ENCODE peak calls at places on chromosomes 16 and 17, in nine cellular contexts. K is Kasumi-1; B is cardiac fibroblast; S is mesendoderm; C is activated CD8-positive, alpha-beta T cell treated with anti-CD3 and anti-CD28 coated beads, Interleukin-2, amount 10 ng/mL, durations not matched to agents 7 days and 5 days; Z is left cardiac atrium; O is fibroblast of gingiva; I is activated CD4-positive, alpha-beta T cell treated with anti-CD3 and anti-CD28 coated beads, Interleukin-2, amount 50 U/mL, for 24 hours; N is NCI-H774. U is an unnamed sample.

GRCh38 chr16:10683160-10683559 is 11.6 kb downstream of the TEKT5 start:
- DNase-seq in I (no peak), B (no peak), O (no peak), Z (no peak), C (no peak), K (no peak), N (no peak), S (peak), U (no peak)

GRCh38 chr17:49967621-49968379 is 1.2 kb upstream of the DLX4 start:
- DNase-seq in C (no peak), K (no peak), N (no peak), Z (no peak), B (no peak), O (no peak), I (no peak), S (no peak), U (no peak)

GRCh38 chr16:17384473-17384872 is 86.3 kb downstream of the XYLT1 start:
- DNase-seq in Z (no peak), C (no peak), N (no peak), I (no peak), O (no peak), B (no peak), S (no peak), K (no peak), U (no peak)

GRCh38 chr16:30565526-30565925 is 6.0 kb downstream of the ZNF688 start:
- DNase-seq in I (no peak), N (no peak), B (no peak), O (no peak), S (no peak), K (no peak), Z (no peak), C (no peak), U (no peak)

GRCh38 chr16:86885139-86885538 is 306.8 kb downstream of the FOXL1 start:
- DNase-seq in C (no peak), K (no peak), O (no peak), Z (no peak), S (no peak), B (no peak), N (no peak), I (no peak), U (no peak)

GRCh38 chr16:85233520-85233919 is 121.2 kb upstream of the CIBAR2 start:
- DNase-seq in C (no peak), K (no peak), I (no peak), N (no peak), S (no peak), Z (no peak), O (no peak), B (no peak), U (no peak)

GRCh38 chr16:544517-544916 is 15.7 kb upstream of the PRR35 start:
- DNase-seq in N (no peak), O (no peak), K (no peak), S (no peak), Z (no peak), I (no peak), C (no peak), B (no peak), U (no peak)

GRCh38 chr16:75987323-75987722 is 261.0 kb upstream of the CPHXL start:
- DNase-seq in N (no peak), S (no peak), B (no peak), I (no peak), K (no peak), C (no peak), O (no peak), Z (no peak), U (no peak)

GRCh38 chr16:50436271-50436670 is 67.5 kb upstream of the BRD7 start:
- DNase-seq in I (no peak), B (no peak), O (no peak), K (no peak), S (no peak), C (no peak), N (no peak), Z (no peak), U (no peak)

GRCh38 chr17:12666718-12667117 is 1.0 kb downstream of the MYOCD start:
- DNase-seq in I (no peak), Z (no peak), B (no peak), K (no peak), N (no peak), O (no peak), S (no peak), C (no peak), U (no peak)

GRCh38 chr16:57372372-57373116 is at the start of gene CX3CL1:
- DNase-seq in N (no peak), Z (peak), S (peak), O (peak), B (no peak), I (no peak), K (no peak), C (no peak), U (peak)

GRCh38 chr16:23940111-23940510 is 104.3 kb downstream of the PRKCB start:
- DNase-seq in N (no peak), O (no peak), S (no peak), B (no peak), K (no peak), I (no peak), C (no peak), Z (no peak), U (no peak)

GRCh38 chr17:68824707-68825106 is 130.5 kb downstream of the ABCA8 start:
- DNase-seq in C (no peak), K (no peak), Z (no peak), I (no peak), O (no peak), S (no peak), N (no peak), B (no peak), U (no peak)

GRCh38 chr16:6382787-6383515 is 949.7 kb upstream of the RBFOX1 start:
- DNase-seq in C (no peak), I (no peak), Z (no peak), N (no peak), B (no peak), K (no peak), O (no peak), S (no peak), U (no peak)

GRCh38 chr16:89009343-89010209 is 32.6 kb upstream of the CBFA2T3 start:
- DNase-seq in O (no peak), S (peak), B (peak), C (peak), K (no peak), N (no peak), Z (peak), I (no peak), U (no peak)

GRCh38 chr17:7854851-7855642 is at the start of gene TMEM88:
- DNase-seq in K (no peak), B (no peak), N (no peak), I (no peak), Z (peak), O (no peak), S (peak), C (no peak), U (no peak)

GRCh38 chr16:46688101-46688656 is 799 bp downstream of the VPS35 start:
- DNase-seq in N (no peak), K (peak), S (no peak), O (no peak), Z (peak), C (no peak), B (peak), I (no peak), U (peak)

GRCh38 chr16:59067207-59067606 is 333.1 kb upstream of the GOT2 start:
- DNase-seq in S (peak), I (no peak), N (no peak), B (peak), K (peak), C (no peak), O (no peak), Z (no peak), U (no peak)

GRCh38 chr17:68518063-68518815 is 6.0 kb downstream of the PRKAR1A start:
- DNase-seq in S (peak), Z (no peak), B (no peak), K (no peak), N (no peak), O (no peak), C (no peak), I (no peak), U (no peak)

GRCh38 chr16:56606688-56607618 is 1.4 kb upstream of the MT2A start:
- DNase-seq in B (peak), S (peak), O (peak), N (no peak), C (peak), I (no peak), Z (peak), K (no peak), U (peak)

GRCh38 chr17:79045001-79045729 is 21.2 kb downstream of the C1QTNF1 start:
- DNase-seq in Z (no peak), B (no peak), I (no peak), C (no peak), O (no peak), K (no peak), S (peak), N (no peak), U (no peak)

GRCh38 chr17:31401456-31402254 is 10.2 kb downstream of the RAB11FIP4 start:
- DNase-seq in N (no peak), K (no peak), C (no peak), O (no peak), B (no peak), I (no peak), S (no peak), Z (no peak), U (no peak)

GRCh38 chr16:65196696-65197095 is 74.8 kb upstream of the CDH11 start:
- DNase-seq in Z (no peak), C (no peak), I (no peak), O (no peak), N (no peak), B (peak), S (no peak), K (no peak), U (no peak)

GRCh38 chr17:4232168-4232813 is 31.5 kb downstream of the ANKFY1 start:
- DNase-seq in O (peak), C (no peak), S (no peak), K (no peak), Z (no peak), I (no peak), N (no peak), B (peak), U (peak)

GRCh38 chr17:59178266-59178665 is 22.7 kb downstream of the PRR11 start:
- DNase-seq in O (no peak), C (no peak), I (no peak), K (no peak), B (no peak), S (no peak), N (no peak), Z (no peak), U (no peak)

GRCh38 chr17:37770631-37771518 is 26.0 kb upstream of the HNF1B start:
- DNase-seq in S (peak), Z (peak), N (peak), C (peak), K (peak), I (peak), B (peak), O (peak), U (peak)

GRCh38 chr17:58789160-58789559 is 33.5 kb downstream of the PPM1E start:
- DNase-seq in C (no peak), O (no peak), I (peak), S (no peak), Z (no peak), K (no peak), N (no peak), B (no peak), U (no peak)

GRCh38 chr17:3828151-3828851 is 17.7 kb downstream of the NCBP3 start:
- DNase-seq in S (no peak), C (no peak), K (no peak), N (no peak), I (no peak), O (peak), Z (no peak), B (no peak), U (peak)

GRCh38 chr16:87582221-87582965 is 19.9 kb upstream of the JPH3 start:
- DNase-seq in Z (peak), C (no peak), N (no peak), O (peak), K (no peak), S (no peak), B (peak), I (no peak), U (peak)

GRCh38 chr17:910503-911194 is 68.9 kb downstream of the NXN start:
- DNase-seq in I (no peak), B (no peak), N (no peak), C (no peak), O (peak), K (no peak), S (no peak), Z (no peak), U (no peak)

GRCh38 chr16:56193951-56194726 is 2.9 kb downstream of the GNAO1 start:
- DNase-seq in K (no peak), I (peak), S (peak), B (peak), N (peak), O (peak), Z (peak), C (peak), U (peak)

GRCh38 chr17:43891851-43892671 is 15.3 kb downstream of the MPP2 start:
- DNase-seq in B (no peak), Z (no peak), I (no peak), O (peak), S (no peak), K (no peak), N (peak), C (no peak), U (peak)

GRCh38 chr17:2049333-2050245 is 5.3 kb upstream of the HIC1 start:
- DNase-seq in C (peak), N (peak), Z (peak), K (peak), B (peak), O (peak), I (peak), S (peak), U (no peak)

GRCh38 chr17:49196520-49196919 is 13.9 kb downstream of the GNGT2 start:
- DNase-seq in N (no peak), Z (no peak), S (no peak), O (no peak), B (no peak), K (no peak), I (no peak), C (no peak), U (no peak)

U was measured in astrocyte.